ENCODE peak calls at places on chromosomes 7 and 10, in eight cellular contexts. S is A549; R is ovary; Y is transverse colon; D is GM12864; I is epithelial cell of esophagus; J is CD4-positive, alpha-beta T cell; V is astrocyte of the spinal cord. P is an unnamed sample.

GRCh38 chr7:38673795-38674194 is 42.6 kb upstream of the AMPH start:
- DNase-seq in S (peak), R (no peak), Y (no peak), D (no peak), I (peak), J (no peak), V (peak), P (no peak)

GRCh38 chr7:92874567-92874966 is 38.2 kb upstream of the CDK6 start:
- DNase-seq in S (no peak), R (no peak), Y (no peak), D (no peak), I (peak), J (no peak), V (peak), P (no peak)

GRCh38 chr7:36951257-36951697 is 227.0 kb upstream of the AOAH start:
- DNase-seq in S (no peak), R (no peak), Y (peak), D (peak), I (no peak), J (no peak), V (no peak), P (peak)

GRCh38 chr7:134887523-134887922 is 98.8 kb upstream of the AGBL3 start:
- DNase-seq in S (no peak), R (no peak), Y (no peak), D (no peak), I (no peak), J (no peak), V (no peak), P (no peak)

GRCh38 chr7:140062528-140063299 is at the start of gene PARP12:
- DNase-seq in S (peak), R (peak), Y (peak), D (peak), I (peak), J (peak), V (peak), P (peak)

GRCh38 chr10:131102147-131102546 is 209.4 kb downstream of the TCERG1L start:
- DNase-seq in S (no peak), R (no peak), Y (no peak), D (no peak), I (no peak), J (no peak), V (no peak), P (no peak)

GRCh38 chr7:39394105-39394504 is 172.1 kb upstream of the YAE1 start:
- DNase-seq in S (no peak), R (no peak), Y (no peak), D (no peak), I (no peak), J (no peak), V (no peak), P (no peak)

GRCh38 chr7:128270799-128271411 is 29.8 kb downstream of the LEP start:
- DNase-seq in S (no peak), R (peak), Y (no peak), D (no peak), I (no peak), J (no peak), V (no peak), P (no peak)

GRCh38 chr10:131658476-131659110 is 242.2 kb upstream of the PPP2R2D start:
- DNase-seq in S (no peak), R (no peak), Y (no peak), D (no peak), I (no peak), J (no peak), V (no peak), P (no peak)

GRCh38 chr10:113958631-113959382 is 84.9 kb upstream of the ADRB1 start:
- DNase-seq in S (peak), R (peak), Y (peak), D (no peak), I (peak), J (no peak), V (peak), P (no peak)

GRCh38 chr7:94223375-94224084 is 171.2 kb upstream of the COL1A2 start:
- DNase-seq in S (peak), R (no peak), Y (no peak), D (no peak), I (peak), J (no peak), V (peak), P (no peak)

GRCh38 chr10:61784354-61785131 is 117.0 kb upstream of the ARID5B start:
- DNase-seq in S (no peak), R (no peak), Y (no peak), D (no peak), I (no peak), J (no peak), V (no peak), P (no peak)

GRCh38 chr10:97067716-97068391 is 117.9 kb downstream of the SLIT1 start:
- DNase-seq in S (peak), R (no peak), Y (no peak), D (no peak), I (no peak), J (no peak), V (no peak), P (no peak)

GRCh38 chr7:3437467-3437866 is 136.4 kb downstream of the SDK1 start:
- DNase-seq in S (no peak), R (no peak), Y (no peak), D (no peak), I (no peak), J (no peak), V (no peak), P (no peak)

GRCh38 chr7:55100172-55100961 is 81.5 kb downstream of the EGFR start:
- DNase-seq in S (no peak), R (no peak), Y (peak), D (no peak), I (peak), J (no peak), V (no peak), P (no peak)

GRCh38 chr7:41696323-41696916 is 6.5 kb downstream of the INHBA start:
- DNase-seq in S (peak), R (peak), Y (peak), D (no peak), I (peak), J (no peak), V (peak), P (no peak)

GRCh38 chr7:63071396-63071795 is 927.3 kb upstream of the ZNF722 start:
- DNase-seq in S (no peak), R (no peak), Y (no peak), D (no peak), I (no peak), J (no peak), V (no peak), P (no peak)

GRCh38 chr7:104584620-104585019 is 256.2 kb downstream of the LHFPL3 start:
- DNase-seq in S (no peak), R (no peak), Y (no peak), D (no peak), I (no peak), J (no peak), V (peak), P (no peak)

GRCh38 chr7:133052357-133052756 is 29.5 kb downstream of the CHCHD3 start:
- DNase-seq in S (no peak), R (no peak), Y (no peak), D (no peak), I (peak), J (no peak), V (no peak), P (no peak)

GRCh38 chr7:74514131-74514591 is 60.5 kb downstream of the GTF2IRD1 start:
- DNase-seq in S (no peak), R (no peak), Y (no peak), D (no peak), I (no peak), J (no peak), V (no peak), P (no peak)

GRCh38 chr7:111012799-111013675 is 77.9 kb upstream of the LRRN3 start:
- DNase-seq in S (no peak), R (no peak), Y (no peak), D (peak), I (peak), J (no peak), V (no peak), P (peak)

GRCh38 chr7:128007293-128007680 is 23.9 kb downstream of the LRRC4 start:
- DNase-seq in S (no peak), R (no peak), Y (no peak), D (no peak), I (no peak), J (no peak), V (no peak), P (no peak)

GRCh38 chr7:112886171-112886570 is 96.0 kb upstream of the TMEM168 start:
- DNase-seq in S (no peak), R (no peak), Y (no peak), D (no peak), I (no peak), J (no peak), V (no peak), P (no peak)

GRCh38 chr7:70017371-70017770 is 419.1 kb downstream of the AUTS2 start:
- DNase-seq in S (no peak), R (no peak), Y (no peak), D (no peak), I (no peak), J (no peak), V (no peak), P (no peak)

GRCh38 chr7:87231715-87232114 is 12.2 kb upstream of the TMEM243 start:
- DNase-seq in S (no peak), R (no peak), Y (no peak), D (no peak), I (no peak), J (no peak), V (no peak), P (no peak)

GRCh38 chr10:89283988-89284475 is 17.8 kb upstream of the IFIT2 start:
- DNase-seq in S (peak), R (peak), Y (peak), D (no peak), I (peak), J (no peak), V (peak), P (no peak)

GRCh38 chr10:26739087-26739631 is 41.7 kb downstream of the PDSS1 start:
- DNase-seq in S (no peak), R (no peak), Y (no peak), D (peak), I (no peak), J (no peak), V (no peak), P (peak)

GRCh38 chr10:109429956-109430760 is 493.2 kb downstream of the XPNPEP1 start:
- DNase-seq in S (no peak), R (no peak), Y (no peak), D (no peak), I (peak), J (no peak), V (peak), P (no peak)

GRCh38 chr7:80775481-80775880 is 137.0 kb downstream of the CD36 start:
- DNase-seq in S (no peak), R (no peak), Y (no peak), D (no peak), I (peak), J (no peak), V (no peak), P (no peak)

GRCh38 chr7:81956520-81956919 is 186.7 kb upstream of the HGF start:
- DNase-seq in S (peak), R (no peak), Y (no peak), D (no peak), I (peak), J (no peak), V (peak), P (no peak)

GRCh38 chr10:124383496-124383895 is 35.2 kb downstream of the OAT start:
- DNase-seq in S (no peak), R (no peak), Y (no peak), D (no peak), I (no peak), J (no peak), V (no peak), P (no peak)

GRCh38 chr7:150800576-150801241 is at the start of gene TMEM176A:
- DNase-seq in S (no peak), R (no peak), Y (peak), D (no peak), I (no peak), J (peak), V (no peak), P (no peak)

GRCh38 chr10:91901784-91902677 is 7.3 kb downstream of the FGFBP3 start:
- DNase-seq in S (peak), R (no peak), Y (no peak), D (no peak), I (peak), J (no peak), V (peak), P (no peak)

DNA sequence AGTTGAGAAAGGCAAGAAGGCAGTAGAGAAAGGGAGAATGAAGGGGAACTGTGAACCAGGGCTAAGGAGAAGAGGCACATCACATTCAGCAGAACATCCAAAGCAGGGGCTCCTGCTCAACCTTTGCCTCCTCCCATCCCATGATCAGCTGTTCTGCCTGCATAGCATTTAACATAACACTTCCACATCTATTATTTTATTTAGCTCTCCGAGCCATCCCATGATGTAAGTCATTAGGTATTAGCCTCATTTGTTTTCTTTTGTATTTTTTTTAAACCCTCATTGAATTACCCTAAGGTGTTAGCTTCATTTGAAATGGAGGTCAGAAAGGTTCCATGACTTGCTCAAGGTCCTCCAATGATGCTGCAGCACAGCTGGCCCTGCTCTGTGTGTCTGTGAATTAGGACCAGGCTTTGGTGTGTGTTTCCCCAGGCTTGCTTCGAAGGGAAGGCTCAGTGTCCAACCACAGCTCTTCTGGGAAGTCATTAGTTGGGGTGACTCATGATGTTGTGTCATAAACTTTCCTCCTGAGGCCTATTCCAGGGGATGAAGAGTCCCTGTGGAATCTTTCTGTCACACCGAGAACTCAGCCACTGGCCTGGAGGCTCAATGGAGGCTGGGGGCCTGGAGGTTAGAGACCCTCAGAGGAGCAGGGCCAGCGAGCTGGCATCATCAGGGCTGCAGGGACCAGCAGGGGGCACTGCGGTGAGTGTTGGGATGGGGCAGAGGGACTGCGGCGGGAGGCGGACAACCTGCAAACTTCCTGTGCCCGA is 16.5 kb downstream of the NPFFR1 start:
- DNase-seq in S (peak), R (no peak), Y (peak), D (no peak), I (peak), J (no peak), V (peak), P (no peak)
- TF ChIP-seq CTCF in S (peak), R (no peak), Y (no peak), D (peak), I (no peak), J (no peak), V (peak), P (peak)

GRCh38 chr7:8278183-8278582 is 16.2 kb upstream of the ICA1 start:
- DNase-seq in S (no peak), R (no peak), Y (no peak), D (no peak), I (no peak), J (no peak), V (no peak), P (no peak)

GRCh38 chr7:8274589-8274988 is 12.6 kb upstream of the ICA1 start:
- DNase-seq in S (no peak), R (no peak), Y (no peak), D (no peak), I (peak), J (no peak), V (no peak), P (no peak)

GRCh38 chr7:8282871-8283270 is 20.9 kb upstream of the ICA1 start:
- DNase-seq in S (no peak), R (no peak), Y (no peak), D (no peak), I (no peak), J (no peak), V (no peak), P (no peak)

GRCh38 chr7:8282162-8282561 is 20.2 kb upstream of the ICA1 start:
- DNase-seq in S (no peak), R (no peak), Y (no peak), D (no peak), I (no peak), J (no peak), V (no peak), P (no peak)

GRCh38 chr7:8277394-8277982 is 15.5 kb upstream of the ICA1 start:
- DNase-seq in S (peak), R (no peak), Y (no peak), D (no peak), I (peak), J (no peak), V (no peak), P (no peak)
- TF ChIP-seq CTCF in S (peak), R (no peak), Y (peak), D (peak), I (peak), J (no peak), V (no peak), P (peak)

DNA sequence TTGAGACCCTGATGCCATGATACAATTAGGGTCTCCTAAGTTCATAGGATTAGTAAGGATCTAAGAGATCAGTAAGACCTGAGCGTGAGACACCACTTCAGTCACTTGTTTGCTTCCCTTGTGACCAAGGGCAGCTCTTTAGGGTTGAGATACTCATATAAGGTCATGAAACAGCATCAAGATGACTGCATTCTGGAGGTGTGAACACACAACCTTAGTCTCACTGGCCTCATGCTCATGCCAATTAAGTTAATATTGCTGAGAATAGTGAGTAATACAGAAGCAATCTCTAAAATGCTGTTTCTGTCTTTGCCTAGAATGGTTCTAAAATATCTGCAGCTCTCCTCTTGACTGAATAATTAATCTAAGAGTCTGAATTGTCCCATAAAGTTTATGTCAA is 39.6 kb upstream of the KLHL7 start:
- DNase-seq in S (no peak), R (no peak), Y (no peak), D (no peak), I (peak), J (no peak), V (no peak), P (no peak)
- TF ChIP-seq CTCF in S (no peak), R (no peak), Y (no peak), D (no peak), I (no peak), J (no peak), V (no peak), P (no peak)

GRCh38 chr7:34281260-34281659 is 375.9 kb downstream of the BMPER start:
- DNase-seq in S (peak), R (no peak), Y (peak), D (no peak), I (peak), J (no peak), V (no peak), P (no peak)
- TF ChIP-seq CTCF in S (no peak), R (no peak), Y (peak), D (no peak), I (peak), J (no peak), V (peak), P (no peak)

GRCh38 chr10:21388541-21389068 is 136.9 kb downstream of the SKIDA1 start:
- DNase-seq in S (no peak), R (no peak), Y (no peak), D (no peak), I (no peak), J (no peak), V (no peak), P (no peak)

GRCh38 chr10:21385996-21386620 is 139.4 kb downstream of the SKIDA1 start:
- DNase-seq in S (no peak), R (no peak), Y (no peak), D (no peak), I (peak), J (no peak), V (no peak), P (no peak)
- TF ChIP-seq CTCF in S (no peak), R (no peak), Y (no peak), D (no peak), I (no peak), J (no peak), V (no peak), P (no peak)

DNA sequence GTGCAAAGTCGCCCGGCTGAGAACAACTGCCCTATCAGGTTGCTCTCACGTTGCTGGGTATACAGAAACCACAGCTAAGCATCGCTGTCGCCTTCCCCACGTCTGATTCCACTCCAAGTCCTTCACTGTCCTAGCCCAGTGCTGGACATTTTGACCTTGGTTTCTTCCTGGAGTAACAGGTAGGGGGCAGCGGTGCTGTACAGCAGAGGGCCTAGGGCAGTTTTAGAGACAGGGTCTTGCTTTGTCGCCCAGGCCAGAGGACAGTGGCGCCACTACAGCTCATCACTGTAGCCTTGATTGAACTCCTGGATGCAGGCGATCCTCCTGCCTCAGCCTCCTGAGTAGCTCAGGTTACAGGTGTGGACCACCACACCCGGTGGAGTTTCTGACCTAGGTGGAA is 2.6 kb downstream of the CLDN15 start:
- DNase-seq in S (peak), R (no peak), Y (no peak), D (no peak), I (no peak), J (no peak), V (no peak), P (no peak)
- TF ChIP-seq CTCF in S (peak), R (no peak), Y (peak), D (peak), I (peak), J (no peak), V (peak), P (peak)

DNA sequence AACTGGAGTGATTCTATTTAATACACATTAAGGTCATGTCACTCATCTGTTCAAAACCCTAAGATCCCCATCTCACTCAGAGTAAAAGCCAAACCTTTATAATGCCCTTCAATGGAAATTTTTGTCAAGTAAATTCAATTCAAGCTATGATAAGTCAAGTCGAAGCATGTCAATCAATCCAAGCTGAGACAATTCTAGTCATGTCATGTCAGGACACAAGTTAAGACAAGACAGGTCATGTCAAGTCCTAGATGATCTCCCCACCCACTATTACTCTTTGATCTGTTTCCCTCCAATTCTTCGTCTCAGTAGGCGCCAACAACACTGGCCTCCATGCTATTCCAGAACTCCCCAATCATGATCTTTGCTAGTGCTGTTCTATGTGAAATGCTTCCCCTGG is 141.4 kb downstream of the MAGI2 start:
- DNase-seq in S (no peak), R (no peak), Y (no peak), D (no peak), I (peak), J (no peak), V (no peak), P (no peak)
- TF ChIP-seq CTCF in S (no peak), R (no peak), Y (no peak), D (no peak), I (no peak), J (no peak), V (no peak), P (no peak)

GRCh38 chr7:97495487-97495886 is 236.4 kb upstream of the TAC1 start:
- DNase-seq in S (no peak), R (no peak), Y (no peak), D (no peak), I (no peak), J (no peak), V (no peak), P (no peak)

GRCh38 chr7:97503367-97504094 is 228.4 kb upstream of the TAC1 start:
- DNase-seq in S (no peak), R (no peak), Y (no peak), D (no peak), I (no peak), J (no peak), V (no peak), P (no peak)

DNA sequence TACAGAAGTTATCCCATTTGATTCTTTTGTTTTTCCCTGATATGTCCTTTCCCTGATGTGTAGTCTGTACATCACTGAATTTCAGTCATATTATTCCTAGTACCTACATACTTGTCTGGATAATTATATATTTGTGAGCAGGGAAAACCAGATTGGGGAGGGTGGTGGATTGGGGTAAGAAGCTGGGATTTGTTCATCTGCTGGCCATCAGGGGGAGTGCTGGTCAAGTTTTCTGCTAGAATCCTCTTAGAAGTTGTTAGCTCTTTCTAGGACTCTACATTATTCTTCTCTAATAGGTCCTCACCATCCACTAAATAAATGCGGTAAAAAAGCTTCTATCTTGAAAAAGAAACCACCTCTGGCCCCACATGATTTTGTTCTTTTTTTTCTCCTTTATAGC is 232.7 kb upstream of the TAC1 start:
- DNase-seq in S (peak), R (no peak), Y (peak), D (peak), I (peak), J (no peak), V (no peak), P (no peak)
- TF ChIP-seq CTCF in S (peak), R (no peak), Y (peak), D (peak), I (peak), J (peak), V (peak), P (peak)